ENCODE peak calls at places on chromosomes 4 and X, in nine cellular contexts. N, B, V, X, L, C, J, Y and O are unnamed samples.

GRCh38 chr4:37082912-37083311 is 161.6 kb upstream of the NWD2 start:
- DNase-seq in Y (no peak), L (no peak), V (no peak), N (no peak), C (no peak), B (no peak), J (no peak), X (no peak), O (no peak)

GRCh38 chr4:127829014-127829413 is 46.9 kb downstream of the HSPA4L start:
- DNase-seq in C (no peak), L (no peak), X (no peak), Y (no peak), B (no peak), J (no peak), V (no peak), N (no peak), O (no peak)

GRCh38 chr4:38128478-38129451 is 168.6 kb downstream of the PTTG2 start:
- DNase-seq in N (no peak), J (no peak), Y (peak), L (peak), X (no peak), V (peak), C (no peak), B (no peak), O (no peak)

GRCh38 chr4:151783867-151784266 is 23.1 kb upstream of the GATB start:
- DNase-seq in V (no peak), L (no peak), B (no peak), C (no peak), Y (no peak), J (no peak), N (no peak), X (no peak), O (no peak)

GRCh38 chrX:141220342-141221008 is 21.8 kb downstream of the SPANXC start:
- DNase-seq in L (peak), C (no peak), Y (no peak), V (no peak), B (peak), J (no peak), N (no peak), X (peak), O (no peak)

GRCh38 chr4:26048378-26048882 is 134.4 kb downstream of the SMIM20 start:
- DNase-seq in L (no peak), J (peak), V (peak), C (no peak), N (no peak), Y (peak), B (peak), X (peak), O (no peak)

GRCh38 chr4:158327525-158327924 is 117.2 kb downstream of the TMEM144 start:
- DNase-seq in N (no peak), J (no peak), Y (no peak), C (no peak), L (no peak), B (no peak), V (no peak), X (no peak), O (peak)

GRCh38 chr4:73599182-73599581 is 21.1 kb downstream of the RASSF6 start:
- DNase-seq in B (peak), J (no peak), C (peak), Y (no peak), N (no peak), V (peak), X (peak), L (peak), O (no peak)

GRCh38 chr4:89305712-89306437 is 1.7 kb downstream of the GPRIN3 start:
- DNase-seq in N (no peak), C (no peak), V (no peak), Y (no peak), J (no peak), X (no peak), B (peak), L (peak), O (no peak)

GRCh38 chrX:64394874-64395567 is at the start of gene MTMR8:
- DNase-seq in L (peak), V (peak), Y (peak), C (peak), N (peak), J (peak), B (peak), X (peak), O (peak)

GRCh38 chr4:38089961-38090360 is 129.8 kb downstream of the PTTG2 start:
- DNase-seq in L (no peak), J (no peak), Y (no peak), X (no peak), B (no peak), C (no peak), V (no peak), N (no peak), O (no peak)

GRCh38 chr4:126123933-126124332 is 809.2 kb downstream of the FAT4 start:
- DNase-seq in B (no peak), V (no peak), C (no peak), L (no peak), X (no peak), Y (no peak), J (no peak), N (no peak), O (no peak)

GRCh38 chr4:94400191-94400590 is 51.6 kb upstream of the PDLIM5 start:
- DNase-seq in Y (no peak), N (no peak), L (no peak), X (no peak), B (no peak), C (no peak), V (no peak), J (no peak), O (no peak)

GRCh38 chr4:174086829-174087799 is 196.4 kb downstream of the FBXO8 start:
- DNase-seq in V (no peak), L (no peak), B (no peak), N (no peak), C (no peak), X (no peak), Y (no peak), J (no peak), O (no peak)

GRCh38 chr4:69881173-69881773 is 21.3 kb upstream of the SULT1E1 start:
- DNase-seq in N (no peak), L (peak), V (peak), J (peak), B (peak), Y (no peak), X (no peak), C (peak), O (no peak)

GRCh38 chr4:47838445-47838844 is 578 bp upstream of the CORIN start:
- DNase-seq in C (no peak), L (no peak), V (no peak), J (no peak), B (no peak), Y (no peak), X (no peak), N (no peak), O (no peak)

GRCh38 chr4:145285928-145286327 is 105.5 kb upstream of the OTUD4 start:
- DNase-seq in N (no peak), J (no peak), C (no peak), L (no peak), Y (no peak), V (no peak), X (no peak), B (peak), O (no peak)

GRCh38 chrX:116285506-116285905 is 115.0 kb downstream of the AGTR2 start:
- DNase-seq in C (no peak), B (no peak), L (peak), N (no peak), X (no peak), V (no peak), Y (no peak), J (no peak), O (no peak)

GRCh38 chr4:30094866-30095265 is 625.3 kb upstream of the PCDH7 start:
- DNase-seq in V (no peak), X (no peak), J (no peak), N (no peak), Y (no peak), B (peak), C (no peak), L (no peak), O (no peak)

GRCh38 chr4:10088135-10089010 is 28.2 kb downstream of the WDR1 start:
- DNase-seq in C (no peak), X (no peak), J (no peak), Y (no peak), V (no peak), N (no peak), L (no peak), B (no peak), O (no peak)

GRCh38 chr4:73653695-73654106 is 33.5 kb upstream of the RASSF6 start:
- DNase-seq in N (no peak), B (peak), L (peak), J (peak), V (peak), Y (no peak), C (peak), X (no peak), O (peak)

GRCh38 chr4:2793578-2793919 is 664 bp downstream of the SH3BP2 start:
- DNase-seq in L (peak), V (peak), B (peak), N (no peak), C (no peak), Y (no peak), X (no peak), J (peak), O (no peak)

GRCh38 chr4:139279723-139280620 is at the start of gene MGARP:
- DNase-seq in V (no peak), L (peak), J (peak), X (no peak), Y (no peak), B (peak), C (no peak), N (no peak), O (no peak)

GRCh38 chr4:82560853-82561744 is 689 bp downstream of the TMEM150C start:
- DNase-seq in L (no peak), Y (no peak), C (no peak), V (no peak), N (no peak), X (peak), B (peak), J (no peak), O (no peak)

GRCh38 chr4:38804654-38805295 is at the start of gene TLR1:
- DNase-seq in B (peak), C (peak), N (no peak), J (no peak), V (peak), X (no peak), Y (no peak), L (peak), O (peak)

GRCh38 chrX:84477114-84477513 is 25.1 kb downstream of the HDX start:
- DNase-seq in N (no peak), X (no peak), C (no peak), L (no peak), V (no peak), B (no peak), J (no peak), Y (no peak), O (no peak)

GRCh38 chrX:46408553-46409407 is 136.4 kb downstream of the ZNF674 start:
- DNase-seq in J (peak), V (peak), C (peak), X (peak), Y (peak), L (peak), B (peak), N (no peak), O (peak)

GRCh38 chrX:85590638-85591037 is 211.2 kb upstream of the POF1B start:
- DNase-seq in J (no peak), X (no peak), N (no peak), L (no peak), B (no peak), V (no peak), C (no peak), Y (no peak), O (no peak)

GRCh38 chr4:26953770-26954423 is 93.3 kb downstream of the STIM2 start:
- DNase-seq in V (no peak), X (no peak), N (no peak), B (no peak), L (no peak), J (no peak), Y (no peak), C (no peak), O (no peak)

GRCh38 chrX:6941041-6941440 is 206.5 kb upstream of the STS start:
- DNase-seq in N (no peak), L (no peak), B (peak), X (no peak), C (no peak), V (no peak), Y (no peak), J (no peak), O (no peak)

GRCh38 chr4:140135529-140136021 is 18.4 kb downstream of the MAML3 start:
- DNase-seq in X (no peak), Y (peak), L (peak), C (no peak), V (no peak), B (peak), N (no peak), J (no peak), O (no peak)

GRCh38 chr4:84688605-84689004 is 105.7 kb downstream of the CDS1 start:
- DNase-seq in B (no peak), N (no peak), C (no peak), V (no peak), Y (no peak), J (no peak), X (no peak), L (no peak), O (no peak)

GRCh38 chr4:55393461-55394320 is 2.1 kb upstream of the TMEM165 start:
- DNase-seq in B (no peak), J (no peak), Y (no peak), C (peak), X (no peak), V (no peak), N (no peak), L (no peak), O (no peak)

GRCh38 chrX:120358687-120359086 is 3.2 kb upstream of the ATP1B4 start:
- DNase-seq in C (no peak), N (no peak), B (no peak), J (no peak), X (no peak), V (no peak), L (no peak), Y (no peak), O (no peak)

GRCh38 chr4:39342731-39343130 is 23.4 kb downstream of the RFC1 start:
- DNase-seq in J (no peak), X (no peak), Y (no peak), N (no peak), B (no peak), L (no peak), V (no peak), C (no peak), O (no peak)

GRCh38 chrX:153957224-153957623 is 12.8 kb upstream of the RENBP start:
- DNase-seq in C (no peak), J (no peak), B (no peak), L (no peak), V (no peak), Y (no peak), X (no peak), N (no peak), O (no peak)

GRCh38 chrX:63784902-63785692 is at the start of gene ARHGEF9:
- DNase-seq in C (no peak), Y (no peak), N (no peak), B (no peak), L (no peak), V (peak), X (no peak), J (peak), O (no peak)

GRCh38 chr4:38131371-38132139 is 171.4 kb downstream of the PTTG2 start:
- DNase-seq in C (no peak), B (peak), L (no peak), X (no peak), Y (no peak), N (no peak), J (no peak), V (peak), O (no peak)

GRCh38 chr4:112523008-112523440 is 7.0 kb upstream of the NEUROG2 start:
- DNase-seq in X (no peak), V (peak), B (peak), J (no peak), L (peak), C (peak), N (no peak), Y (no peak), O (no peak)
- H3K4me3 ChIP-seq in X (peak), V (no peak), B (peak), J (no peak), L (peak), C (peak), N (no peak), Y (no peak), O (no peak)

DNA sequence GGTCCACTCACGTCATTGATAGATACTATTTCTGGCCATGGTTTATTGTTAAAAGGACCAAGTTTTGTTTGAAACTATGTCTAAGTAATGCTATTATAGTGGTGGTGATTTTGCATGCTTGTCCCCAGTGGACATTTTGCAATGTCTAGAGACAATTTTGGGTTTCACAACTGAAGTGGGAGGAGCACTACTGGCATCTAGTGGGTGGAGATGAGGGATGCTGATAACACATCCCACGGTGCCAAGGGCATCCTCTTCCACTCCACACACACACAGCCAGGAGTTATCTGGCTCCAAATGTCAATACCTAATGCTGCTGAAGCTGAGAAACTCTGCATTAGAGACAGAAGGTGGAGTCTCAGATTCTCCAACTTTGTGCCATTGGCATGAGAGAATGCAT is 131.2 kb downstream of the FRMPD4 start:
- DNase-seq in N (no peak), J (no peak), B (no peak), Y (no peak), L (peak), X (no peak), V (no peak), C (no peak), O (no peak)
- TF ChIP-seq CTCF in N (no peak), J (no peak), B (no peak), Y (no peak), L (no peak), X (no peak), V (no peak), C (no peak), O (peak)

GRCh38 chr4:156295676-156296075 is 342.0 kb upstream of the CTSO start:
- DNase-seq in X (no peak), Y (no peak), N (no peak), L (no peak), C (no peak), J (no peak), B (no peak), V (no peak), O (no peak)
- H3K4me3 ChIP-seq in X (no peak), Y (no peak), N (no peak), L (no peak), C (no peak), J (no peak), B (no peak), V (no peak), O (no peak)

DNA sequence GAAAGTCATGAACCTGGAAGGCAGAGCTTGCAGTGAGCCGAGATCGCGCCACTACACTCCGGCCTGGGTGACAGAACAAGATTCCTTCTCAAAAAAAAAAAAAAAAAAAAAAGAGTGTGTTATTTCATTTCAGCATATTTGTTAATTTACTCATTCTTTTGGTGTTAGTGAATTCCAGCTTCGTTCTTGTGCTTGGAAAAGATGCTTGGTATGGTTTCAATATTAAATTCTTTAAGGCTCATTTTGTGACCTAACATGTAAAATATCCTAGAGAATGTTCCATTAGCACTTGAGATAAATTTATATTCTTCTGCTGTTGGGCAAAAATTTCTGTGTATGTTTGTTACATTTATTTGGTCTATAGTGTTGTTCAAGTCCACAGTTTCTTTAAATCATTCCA is 66.8 kb downstream of the SPIN3 start:
- DNase-seq in J (no peak), N (no peak), X (no peak), Y (no peak), V (no peak), B (no peak), L (no peak), C (no peak), O (no peak)
- TF ChIP-seq CTCF in J (no peak), N (no peak), X (no peak), Y (no peak), V (no peak), B (no peak), L (no peak), C (no peak), O (no peak)

GRCh38 chr4:146368209-146368608 is 153.5 kb downstream of the SLC10A7 start:
- DNase-seq in N (no peak), C (no peak), L (no peak), X (no peak), V (no peak), J (no peak), Y (no peak), B (peak), O (no peak)
- H3K4me3 ChIP-seq in N (no peak), C (no peak), L (no peak), X (no peak), V (no peak), J (no peak), Y (no peak), B (no peak), O (no peak)

GRCh38 chrX:56788229-56788628 is 59.2 kb downstream of the NBDY start:
- DNase-seq in X (no peak), J (no peak), N (no peak), V (no peak), L (no peak), C (no peak), B (no peak), Y (no peak), O (no peak)
- TF ChIP-seq CTCF in X (no peak), J (no peak), N (no peak), V (no peak), L (no peak), C (no peak), B (no peak), Y (no peak), O (no peak)

DNA sequence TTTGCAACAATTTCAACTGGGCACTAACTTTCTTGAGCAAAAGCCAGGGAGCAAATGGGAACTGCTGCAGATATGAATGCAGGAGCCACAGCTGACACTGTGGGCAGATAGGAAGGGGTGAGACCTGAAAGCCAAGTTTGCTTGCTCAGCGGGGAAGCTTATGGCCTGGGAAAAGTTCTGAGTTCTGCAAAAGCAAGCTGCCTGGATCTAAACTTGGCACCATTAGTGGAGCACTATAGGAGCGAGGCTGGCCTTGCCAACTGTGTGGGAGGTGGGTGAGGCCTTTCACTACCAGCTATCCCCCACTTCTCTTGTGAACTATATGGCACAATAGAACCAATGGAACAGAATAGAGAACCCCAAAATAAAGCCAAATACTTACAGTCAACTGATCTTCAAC is 11.1 kb downstream of the CYSLTR1 start:
- DNase-seq in Y (no peak), B (no peak), L (no peak), N (no peak), V (no peak), C (no peak), J (no peak), X (no peak), O (no peak)
- H3K4me3 ChIP-seq in Y (no peak), B (no peak), L (no peak), N (no peak), V (no peak), C (no peak), J (no peak), X (no peak), O (no peak)

DNA sequence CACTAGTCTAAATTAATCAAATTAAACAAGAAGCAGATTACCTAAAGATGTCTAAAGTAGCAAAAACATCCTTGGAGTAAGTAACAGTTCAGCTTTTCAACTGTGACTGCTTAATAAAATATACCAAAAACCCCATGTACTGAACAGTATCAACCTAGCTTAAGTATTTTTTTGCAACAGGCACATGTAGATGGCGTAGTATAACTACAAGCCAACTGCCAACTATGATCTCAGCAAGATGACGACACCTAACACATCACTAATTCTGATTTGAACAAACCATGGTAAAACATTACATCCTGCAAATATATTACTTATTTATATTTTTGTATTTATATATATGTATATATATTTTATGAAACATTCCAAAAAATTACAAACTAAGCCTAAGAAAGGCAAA is 24.5 kb downstream of the DHX15 start:
- DNase-seq in L (peak), X (no peak), N (no peak), J (no peak), C (no peak), Y (no peak), B (no peak), V (no peak), O (no peak)
- TF ChIP-seq CTCF in L (peak), X (no peak), N (no peak), J (no peak), C (no peak), Y (no peak), B (no peak), V (no peak), O (peak)